ENCODE peak calls at places on chromosomes 6 and 20, in seven cellular contexts. One of them, this sample, is unnamed.
A peak's percentile ranks its signal among the peaks of the same experiment; 100 is the strongest.

GRCh38 chr6:100823041-100823440 is 58.1 kb downstream of the ASCC3 start:
- DNase-seq in transverse colon: no peak
- DNase-seq in A549: no peak
- DNase-seq in H1: no peak
- DNase-seq in suprapubic skin: no peak
- DNase-seq in ovary: no peak
- DNase-seq in HepG2: no peak
- DNase-seq in this sample: no peak

GRCh38 chr20:47466193-47466592 is 35.5 kb upstream of the NCOA3 start:
- DNase-seq in A549: no peak
- DNase-seq in H1: no peak
- DNase-seq in transverse colon: no peak
- DNase-seq in HepG2: no peak
- DNase-seq in ovary: no peak
- DNase-seq in suprapubic skin: no peak
- DNase-seq in this sample: no peak

GRCh38 chr6:118565317-118565960 is 17.3 kb downstream of the PLN start:
- DNase-seq in suprapubic skin: no peak
- DNase-seq in transverse colon: no peak
- DNase-seq in H1: no peak
- DNase-seq in HepG2: peak; percentile 36
- DNase-seq in ovary: no peak
- DNase-seq in A549: peak; percentile 69
- DNase-seq in this sample: no peak

GRCh38 chr6:170572704-170573466 is 11.6 kb downstream of the PDCD2 start:
- DNase-seq in A549: no peak
- DNase-seq in HepG2: no peak
- DNase-seq in suprapubic skin: no peak
- DNase-seq in transverse colon: no peak
- DNase-seq in H1: no peak
- DNase-seq in ovary: no peak
- DNase-seq in this sample: no peak

GRCh38 chr6:38078671-38079070 is 259.1 kb downstream of the ZFAND3 start:
- DNase-seq in transverse colon: no peak
- DNase-seq in HepG2: peak; percentile 56
- DNase-seq in ovary: no peak
- DNase-seq in suprapubic skin: no peak
- DNase-seq in A549: peak; percentile 4
- DNase-seq in H1: no peak
- DNase-seq in this sample: no peak

GRCh38 chr20:43458422-43458924 is 777 bp downstream of the SRSF6 start:
- DNase-seq in HepG2: no peak
- DNase-seq in H1: no peak
- DNase-seq in ovary: no peak
- DNase-seq in transverse colon: no peak
- DNase-seq in A549: no peak
- DNase-seq in suprapubic skin: peak; percentile 75
- DNase-seq in this sample: no peak

GRCh38 chr6:63049216-63049615 is 162.1 kb upstream of the FKBP1C start:
- DNase-seq in transverse colon: no peak
- DNase-seq in H1: no peak
- DNase-seq in HepG2: no peak
- DNase-seq in suprapubic skin: no peak
- DNase-seq in A549: no peak
- DNase-seq in ovary: no peak
- DNase-seq in this sample: no peak

GRCh38 chr20:43977252-43977651 is 62.6 kb downstream of the TOX2 start:
- DNase-seq in A549: no peak
- DNase-seq in H1: no peak
- DNase-seq in HepG2: no peak
- DNase-seq in suprapubic skin: peak; percentile 6
- DNase-seq in ovary: no peak
- DNase-seq in transverse colon: no peak
- DNase-seq in this sample: no peak

GRCh38 chr6:167157414-167157813 is 366 bp downstream of the GPR31 start:
- DNase-seq in transverse colon: no peak
- DNase-seq in HepG2: no peak
- DNase-seq in A549: no peak
- DNase-seq in suprapubic skin: no peak
- DNase-seq in H1: no peak
- DNase-seq in ovary: no peak
- DNase-seq in this sample: no peak

GRCh38 chr6:124960757-124961467 is 1.3 kb upstream of the RNF217 start:
- DNase-seq in transverse colon: no peak
- DNase-seq in suprapubic skin: no peak
- DNase-seq in HepG2: no peak
- DNase-seq in A549: no peak
- DNase-seq in H1: no peak
- DNase-seq in ovary: no peak
- DNase-seq in this sample: no peak

GRCh38 chr6:90619221-90619620 is 32.3 kb upstream of the MAP3K7 start:
- DNase-seq in H1: no peak
- DNase-seq in suprapubic skin: no peak
- DNase-seq in ovary: no peak
- DNase-seq in transverse colon: no peak
- DNase-seq in HepG2: no peak
- DNase-seq in A549: no peak
- DNase-seq in this sample: no peak

GRCh38 chr6:72849346-72849745 is 227.5 kb downstream of the KCNQ5 start:
- DNase-seq in transverse colon: no peak
- DNase-seq in suprapubic skin: no peak
- DNase-seq in HepG2: no peak
- DNase-seq in ovary: no peak
- DNase-seq in H1: no peak
- DNase-seq in A549: no peak
- DNase-seq in this sample: no peak

DNA sequence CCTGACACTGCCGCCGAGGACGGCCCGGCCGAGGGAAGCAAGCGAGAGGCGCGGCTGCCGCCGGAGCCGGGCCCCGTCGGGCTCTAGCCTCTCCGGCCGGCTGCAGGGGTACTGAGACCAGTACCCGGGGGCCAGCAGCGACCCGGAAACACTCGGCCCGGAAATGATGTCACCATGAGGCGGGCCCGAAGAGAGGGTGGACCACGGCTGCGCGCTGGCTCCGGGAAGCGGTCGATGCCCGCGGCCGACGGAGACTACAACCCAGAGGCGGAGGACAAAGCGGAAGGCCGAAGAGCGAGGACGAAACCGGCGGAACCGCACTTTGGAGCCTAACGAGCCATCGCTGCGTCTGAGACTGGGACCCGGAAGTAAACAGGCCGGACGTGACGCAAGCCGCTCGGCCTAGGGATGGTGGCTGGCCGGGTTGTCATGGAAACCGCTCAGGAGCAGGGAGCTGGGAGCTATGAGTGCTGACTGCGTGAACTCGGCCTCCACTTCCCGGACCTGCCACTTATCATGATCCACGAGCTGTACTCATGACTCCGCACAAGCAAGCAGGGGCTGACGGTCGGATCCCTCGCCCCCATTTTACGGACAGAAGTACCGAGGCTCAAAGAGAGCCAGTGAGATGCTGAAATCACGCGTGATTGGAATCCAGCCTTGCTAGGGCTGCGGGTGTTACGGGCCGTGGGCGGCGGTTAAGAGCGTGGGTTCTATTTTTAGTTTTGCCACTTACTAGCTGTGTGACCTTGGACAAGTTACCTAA is at the start of gene SPATA2:
- DNase-seq in H1: peak; percentile 80
- DNase-seq in transverse colon: peak; percentile 97
- DNase-seq in A549: peak; percentile 97
- DNase-seq in ovary: peak; percentile 97
- DNase-seq in HepG2: peak; percentile 98
- DNase-seq in suprapubic skin: peak; percentile 98
- DNase-seq in this sample: peak; percentile 97
- TF ChIP-seq EP300 in H1: no peak
- TF ChIP-seq EP300 in transverse colon: no peak
- TF ChIP-seq EP300 in A549: no peak
- TF ChIP-seq EP300 in ovary: no peak
- TF ChIP-seq EP300 in HepG2: peak; percentile 44
- TF ChIP-seq EP300 in suprapubic skin: peak; percentile 50
- TF ChIP-seq EP300 in this sample: peak; percentile 83

DNA sequence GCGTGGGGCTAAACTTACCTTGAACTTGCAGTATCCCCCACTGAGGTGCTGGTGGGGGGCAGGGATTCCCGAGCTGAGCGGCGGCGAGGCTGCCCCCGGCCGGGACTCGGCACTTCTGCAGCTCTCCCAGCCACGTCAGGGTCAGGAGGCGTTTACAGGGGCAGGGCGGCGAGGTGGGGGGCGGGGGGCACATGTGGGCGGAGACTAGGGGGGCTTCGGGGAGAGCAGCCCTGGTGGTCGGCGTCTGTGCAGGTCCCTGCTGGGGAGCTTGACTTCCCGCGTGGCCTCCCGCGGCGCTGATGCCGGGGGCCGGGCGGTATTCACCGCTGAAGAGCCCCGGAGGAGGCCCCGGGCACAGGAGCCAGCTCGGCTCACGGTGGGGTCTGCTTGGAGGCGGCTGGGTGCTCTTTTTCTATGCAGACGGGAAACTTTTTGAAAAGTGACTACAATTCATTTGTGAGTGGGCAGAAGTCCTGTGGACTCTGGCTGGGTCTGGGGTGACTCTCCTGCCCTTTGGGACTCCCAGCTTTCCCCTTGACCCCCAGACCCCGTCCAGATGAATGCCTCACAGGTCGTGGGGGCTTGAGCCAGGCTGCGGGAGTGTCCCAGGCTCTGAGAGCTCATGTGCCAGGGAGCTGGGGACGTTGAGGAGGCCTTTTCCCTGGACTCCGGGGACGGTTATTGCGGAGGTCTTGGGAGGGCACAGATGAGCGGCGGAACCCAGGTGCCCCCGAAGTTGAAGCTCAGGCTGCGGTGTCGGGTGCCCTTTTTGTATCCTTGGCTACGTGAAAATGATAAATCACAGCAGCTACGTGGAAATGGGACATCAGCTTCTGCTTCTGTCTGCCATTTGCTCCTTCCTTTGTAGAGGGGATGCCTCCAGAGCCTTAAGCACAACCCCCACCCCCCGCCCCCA is 75.9 kb upstream of the GATA5 start:
- DNase-seq in ovary: no peak
- DNase-seq in transverse colon: no peak
- DNase-seq in suprapubic skin: no peak
- DNase-seq in A549: no peak
- DNase-seq in HepG2: no peak
- DNase-seq in H1: no peak
- DNase-seq in this sample: no peak
- TF ChIP-seq POLR2A in ovary: no peak
- TF ChIP-seq POLR2A in transverse colon: no peak
- TF ChIP-seq POLR2A in suprapubic skin: no peak
- TF ChIP-seq POLR2A in A549: no peak
- TF ChIP-seq POLR2A in HepG2: no peak
- TF ChIP-seq POLR2A in H1: no peak
- TF ChIP-seq POLR2A in this sample: no peak

DNA sequence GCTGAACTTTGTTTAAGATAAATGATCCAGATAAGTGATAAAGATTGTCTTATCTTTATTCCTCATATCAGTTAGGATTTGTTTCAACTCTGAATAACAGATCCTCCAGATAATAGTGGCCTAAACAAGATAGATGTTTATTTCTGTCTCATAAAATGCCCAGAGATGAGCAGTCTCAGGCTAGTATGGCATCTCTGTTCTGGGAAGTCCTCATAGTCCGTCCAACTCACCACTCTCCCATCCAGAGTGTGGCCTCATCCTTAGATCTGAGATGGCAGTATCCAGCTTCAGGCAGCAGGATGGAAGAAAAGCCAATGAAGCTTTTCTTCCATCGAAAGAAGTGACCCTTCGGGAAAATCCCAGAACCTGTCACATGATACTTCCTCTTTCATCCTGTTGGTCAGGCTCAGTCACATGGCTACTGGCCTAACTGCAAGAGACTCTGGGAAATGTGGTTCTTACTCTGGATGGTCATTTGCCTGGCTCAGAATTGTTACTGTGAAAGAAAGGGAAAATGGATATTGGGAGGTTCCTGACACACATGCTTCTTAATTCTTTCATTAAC is 29.4 kb upstream of the TAGAP start:
- DNase-seq in suprapubic skin: no peak
- DNase-seq in ovary: no peak
- DNase-seq in A549: peak; percentile 51
- DNase-seq in HepG2: no peak
- DNase-seq in transverse colon: no peak
- DNase-seq in H1: no peak
- DNase-seq in this sample: peak; percentile 33
- TF ChIP-seq EP300 in suprapubic skin: no peak
- TF ChIP-seq EP300 in ovary: no peak
- TF ChIP-seq EP300 in A549: no peak
- TF ChIP-seq EP300 in HepG2: no peak
- TF ChIP-seq EP300 in transverse colon: no peak
- TF ChIP-seq EP300 in H1: no peak
- TF ChIP-seq EP300 in this sample: no peak

GRCh38 chr6:10384064-10384317 is 30.9 kb downstream of the TFAP2A start:
- DNase-seq in H1: no peak
- DNase-seq in suprapubic skin: no peak
- DNase-seq in HepG2: no peak
- DNase-seq in A549: no peak
- DNase-seq in transverse colon: no peak
- DNase-seq in ovary: no peak
- DNase-seq in this sample: no peak

GRCh38 chr6:10382728-10383127 is 32.1 kb downstream of the TFAP2A start:
- DNase-seq in H1: no peak
- DNase-seq in suprapubic skin: no peak
- DNase-seq in ovary: no peak
- DNase-seq in HepG2: no peak
- DNase-seq in transverse colon: no peak
- DNase-seq in A549: no peak
- DNase-seq in this sample: no peak

GRCh38 chr6:10382322-10382721 is 32.6 kb downstream of the TFAP2A start:
- DNase-seq in ovary: no peak
- DNase-seq in transverse colon: no peak
- DNase-seq in HepG2: no peak
- DNase-seq in suprapubic skin: no peak
- DNase-seq in H1: no peak
- DNase-seq in A549: no peak
- DNase-seq in this sample: no peak

GRCh38 chr6:10384333-10384718 is 30.5 kb downstream of the TFAP2A start:
- DNase-seq in transverse colon: no peak
- DNase-seq in suprapubic skin: no peak
- DNase-seq in A549: no peak
- DNase-seq in HepG2: no peak
- DNase-seq in ovary: no peak
- DNase-seq in H1: no peak
- DNase-seq in this sample: no peak

GRCh38 chr6:10383312-10384063 is 31.4 kb downstream of the TFAP2A start:
- DNase-seq in H1: no peak
- DNase-seq in HepG2: no peak
- DNase-seq in A549: peak; percentile 60
- DNase-seq in suprapubic skin: no peak
- DNase-seq in ovary: no peak
- DNase-seq in transverse colon: no peak
- DNase-seq in this sample: no peak
- TF ChIP-seq POLR2A in H1: no peak
- TF ChIP-seq POLR2A in HepG2: no peak
- TF ChIP-seq POLR2A in A549: no peak
- TF ChIP-seq POLR2A in suprapubic skin: no peak
- TF ChIP-seq POLR2A in ovary: no peak
- TF ChIP-seq POLR2A in transverse colon: no peak
- TF ChIP-seq POLR2A in this sample: no peak